ENCODE peak calls at places on chromosomes 16 and 17, in nine cellular contexts. G is Panc1; J is GM23338; W is Karpas-422; H is CD8-positive, alpha-beta T cell; U is thoracic aorta; F is HCT116; C is A549; V is AG04449. L is an unnamed sample.

GRCh38 chr17:64061157-64061898 is 40.9 kb upstream of the ICAM2 start:
- DNase-seq in C (no peak), G (no peak), W (no peak), U (no peak), J (no peak), V (no peak), H (no peak), F (no peak), L (peak)

GRCh38 chr16:79186196-79186595 is 414.3 kb downstream of the MAF start:
- DNase-seq in H (no peak), F (no peak), U (no peak), J (no peak), W (no peak), G (no peak), V (no peak), C (no peak), L (no peak)

GRCh38 chr16:80511824-80512223 is 29.0 kb upstream of the DYNLRB2 start:
- DNase-seq in J (no peak), G (no peak), F (no peak), V (no peak), H (no peak), U (no peak), C (no peak), W (no peak), L (no peak)

GRCh38 chr17:71899317-71899716 is 221.5 kb upstream of the SOX9 start:
- DNase-seq in W (no peak), U (no peak), G (no peak), V (no peak), C (no peak), H (no peak), J (no peak), F (no peak), L (no peak)

GRCh38 chr17:78428025-78428575 is 49.7 kb downstream of the PGS1 start:
- DNase-seq in J (no peak), H (no peak), F (no peak), V (no peak), C (no peak), W (no peak), G (no peak), U (no peak), L (no peak)

GRCh38 chr16:51641191-51641765 is 490.2 kb upstream of the SALL1 start:
- DNase-seq in W (no peak), C (no peak), G (no peak), F (no peak), J (no peak), H (no peak), U (no peak), V (no peak), L (no peak)

GRCh38 chr16:85940214-85940613 is 41.3 kb downstream of the IRF8 start:
- DNase-seq in H (no peak), U (no peak), G (no peak), V (no peak), F (no peak), C (peak), J (no peak), W (no peak), L (no peak)

GRCh38 chr16:11501583-11502138 is 85.1 kb downstream of the LITAF start:
- DNase-seq in U (no peak), F (no peak), C (peak), G (no peak), J (peak), H (no peak), V (no peak), W (no peak), L (no peak)

GRCh38 chr17:80630721-80631120 is 86.1 kb downstream of the RPTOR start:
- DNase-seq in H (no peak), C (no peak), V (no peak), W (no peak), J (no peak), G (no peak), F (no peak), U (no peak), L (no peak)

GRCh38 chr16:67260426-67261063 is 11.8 kb downstream of the SLC9A5 start:
- DNase-seq in G (no peak), U (no peak), H (no peak), W (peak), F (no peak), V (peak), C (peak), J (peak), L (no peak)

GRCh38 chr16:80674884-80675283 is 129.5 kb downstream of the CDYL2 start:
- DNase-seq in U (no peak), F (no peak), H (no peak), J (no peak), V (no peak), C (no peak), W (no peak), G (no peak), L (no peak)

GRCh38 chr16:67666032-67666537 is 465 bp downstream of the ENKD1 start:
- DNase-seq in U (no peak), W (no peak), G (no peak), C (no peak), V (no peak), F (no peak), J (peak), H (no peak), L (no peak)

GRCh38 chr16:188674-189073 is 8.4 kb downstream of the HBQ1 start:
- DNase-seq in C (no peak), V (no peak), J (peak), U (no peak), G (no peak), F (no peak), H (peak), W (peak), L (no peak)

GRCh38 chr17:47686661-47687327 is 7.2 kb upstream of the TBKBP1 start:
- DNase-seq in G (no peak), W (no peak), F (no peak), J (no peak), U (no peak), V (no peak), H (no peak), C (no peak), L (no peak)

GRCh38 chr17:29615048-29615385 is 7.7 kb downstream of the CORO6 start:
- DNase-seq in C (no peak), F (no peak), W (peak), G (no peak), H (peak), U (no peak), J (peak), V (no peak), L (no peak)

GRCh38 chr17:81249233-81250040 is 10.3 kb downstream of the NDUFAF8 start:
- DNase-seq in G (no peak), C (peak), J (no peak), U (no peak), W (peak), V (no peak), H (no peak), F (no peak), L (no peak)

GRCh38 chr17:81184596-81184995 is 18.6 kb upstream of the AATK start:
- DNase-seq in W (no peak), J (peak), G (no peak), H (no peak), F (no peak), V (no peak), U (no peak), C (no peak), L (no peak)

GRCh38 chr16:47848481-47849109 is 307.2 kb downstream of the ABCC12 start:
- DNase-seq in F (no peak), G (no peak), V (no peak), U (no peak), W (no peak), H (no peak), J (peak), C (no peak), L (no peak)

GRCh38 chr17:44533533-44534246 is 23.6 kb upstream of the FZD2 start:
- DNase-seq in G (no peak), J (peak), C (peak), U (peak), F (peak), V (no peak), H (peak), W (peak), L (peak)

GRCh38 chr17:42485680-42486079 is 27.0 kb downstream of the ATP6V0A1 start:
- DNase-seq in F (no peak), H (no peak), J (no peak), C (no peak), U (no peak), G (no peak), W (no peak), V (no peak), L (no peak)

GRCh38 chr17:44137891-44138709 is 3.6 kb upstream of the HROB start:
- DNase-seq in C (peak), H (peak), W (no peak), G (peak), U (peak), J (peak), F (peak), V (peak), L (peak)

GRCh38 chr16:88072571-88073001 is 121.4 kb downstream of the BANP start:
- DNase-seq in C (no peak), U (no peak), V (no peak), H (no peak), F (no peak), G (no peak), J (no peak), W (no peak), L (no peak)

GRCh38 chr16:24748242-24748641 is 18.8 kb downstream of the TNRC6A start:
- DNase-seq in C (peak), G (peak), U (peak), J (no peak), F (no peak), W (no peak), V (peak), H (no peak), L (no peak)

GRCh38 chr17:80830020-80830780 is 161.4 kb upstream of the CHMP6 start:
- DNase-seq in V (no peak), W (no peak), J (no peak), U (no peak), G (no peak), F (no peak), H (no peak), C (no peak), L (no peak)

GRCh38 chr17:41678907-41679739 is 9.6 kb upstream of the EIF1 start:
- DNase-seq in H (peak), C (peak), J (no peak), U (no peak), F (no peak), V (no peak), W (peak), G (no peak), L (peak)

GRCh38 chr17:1929896-1930750 is 95.0 kb downstream of the RTN4RL1 start:
- DNase-seq in J (no peak), H (no peak), W (no peak), U (no peak), F (no peak), V (no peak), C (no peak), G (no peak), L (no peak)

GRCh38 chr17:60720763-60721531 is 43.3 kb downstream of the BCAS3 start:
- DNase-seq in V (peak), C (peak), G (peak), U (no peak), H (peak), J (peak), W (peak), F (peak), L (peak)

GRCh38 chr17:43401293-43401692 is 2.5 kb downstream of the ARL4D start:
- DNase-seq in H (no peak), G (peak), J (no peak), C (peak), V (no peak), W (no peak), F (no peak), U (peak), L (no peak)

GRCh38 chr17:60661489-60661888 is 16.2 kb upstream of the BCAS3 start:
- DNase-seq in V (no peak), J (no peak), F (no peak), H (no peak), W (no peak), G (no peak), C (no peak), U (no peak), L (no peak)

GRCh38 chr16:74521691-74522090 is 85.2 kb downstream of the GLG1 start:
- DNase-seq in J (peak), C (no peak), G (no peak), W (no peak), F (no peak), U (no peak), V (no peak), H (no peak), L (no peak)

GRCh38 chr16:27313422-27314160 is at the start of gene IL4R:
- DNase-seq in J (peak), F (peak), U (peak), V (no peak), H (peak), C (peak), W (peak), G (no peak), L (peak)

GRCh38 chr17:1714980-1715802 is 5.0 kb upstream of the TLCD2 start:
- DNase-seq in G (no peak), V (peak), J (peak), F (peak), U (peak), C (peak), H (peak), W (no peak), L (no peak)

GRCh38 chr16:70789231-70789926 is 11.6 kb downstream of the VAC14 start:
- DNase-seq in W (no peak), H (no peak), V (no peak), C (peak), G (no peak), F (no peak), U (no peak), J (no peak), L (no peak)

GRCh38 chr16:1548727-1549126 is 15.3 kb downstream of the TMEM204 start:
- DNase-seq in J (no peak), F (no peak), G (no peak), H (no peak), W (no peak), V (no peak), U (no peak), C (no peak), L (no peak)

GRCh38 chr17:10758062-10758461 is 28.2 kb upstream of the TMEM220 start:
- DNase-seq in G (no peak), U (no peak), F (no peak), C (no peak), V (no peak), J (no peak), H (no peak), W (peak), L (no peak)

GRCh38 chr16:75733305-75734141 is 7.2 kb upstream of the CPHXL start:
- DNase-seq in U (no peak), H (no peak), J (no peak), V (peak), F (no peak), G (no peak), C (no peak), W (peak), L (no peak)

GRCh38 chr17:77207689-77208216 is 67.0 kb downstream of the SEC14L1 start:
- DNase-seq in G (no peak), W (no peak), V (no peak), H (no peak), C (no peak), F (no peak), U (no peak), J (no peak), L (no peak)

GRCh38 chr17:75181608-75182318 is 996 bp downstream of the SUMO2 start:
- DNase-seq in G (no peak), V (no peak), F (no peak), W (peak), H (peak), C (no peak), U (no peak), J (peak), L (peak)

GRCh38 chr16:63714876-63715275 is 1407.0 kb downstream of the CDH11 start:
- DNase-seq in V (no peak), F (no peak), J (peak), G (no peak), W (no peak), U (no peak), H (no peak), C (no peak), L (no peak)

GRCh38 chr16:58027341-58028167 is 2.0 kb downstream of the MMP15 start:
- DNase-seq in V (no peak), H (no peak), W (no peak), C (peak), J (peak), G (no peak), U (no peak), F (peak), L (no peak)
- H3K4me3 ChIP-seq in V (no peak), H (no peak), W (peak), C (peak), J (peak), G (peak), U (peak), F (peak), L (no peak)

GRCh38 chr17:82369211-82369610 is 2.4 kb upstream of the UTS2R start:
- DNase-seq in C (no peak), V (no peak), H (no peak), J (no peak), W (no peak), U (no peak), F (no peak), G (no peak), L (no peak)

GRCh38 chr17:82370471-82371332 is 863 bp upstream of the UTS2R start:
- DNase-seq in F (no peak), H (no peak), V (no peak), W (no peak), G (no peak), C (no peak), U (no peak), J (no peak), L (peak)

GRCh38 chr17:82365586-82366295 is 5.8 kb upstream of the UTS2R start:
- DNase-seq in F (no peak), V (no peak), U (no peak), G (no peak), H (no peak), W (no peak), J (no peak), C (no peak), L (no peak)

GRCh38 chr17:82367724-82368524 is 3.6 kb upstream of the UTS2R start:
- DNase-seq in W (peak), H (no peak), J (peak), F (peak), C (peak), U (no peak), G (no peak), V (no peak), L (no peak)

DNA sequence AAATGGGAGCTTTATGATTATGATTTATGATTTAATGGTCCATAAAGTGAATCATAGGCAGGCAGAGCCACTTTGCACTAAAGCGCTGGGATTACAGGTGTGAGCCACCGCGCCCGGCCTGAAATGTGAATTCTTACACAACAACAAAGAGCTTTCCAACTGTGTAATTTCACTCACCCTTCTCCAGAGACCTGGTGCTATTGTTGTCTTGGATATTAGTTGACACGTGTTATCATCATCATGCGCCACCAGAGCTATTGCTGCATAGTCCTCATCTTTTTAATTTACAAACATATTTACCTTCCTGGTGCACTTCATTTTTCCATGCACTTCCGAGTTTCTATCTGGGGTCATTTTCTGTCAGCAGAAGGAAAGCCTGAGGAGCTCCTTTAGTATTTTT is 4.8 kb upstream of the UTS2R start:
- DNase-seq in H (no peak), U (no peak), G (no peak), W (no peak), V (no peak), C (no peak), J (no peak), F (no peak), L (no peak)
- H3K4me3 ChIP-seq in H (no peak), U (no peak), G (no peak), W (no peak), V (no peak), C (no peak), J (no peak), F (no peak), L (no peak)

DNA sequence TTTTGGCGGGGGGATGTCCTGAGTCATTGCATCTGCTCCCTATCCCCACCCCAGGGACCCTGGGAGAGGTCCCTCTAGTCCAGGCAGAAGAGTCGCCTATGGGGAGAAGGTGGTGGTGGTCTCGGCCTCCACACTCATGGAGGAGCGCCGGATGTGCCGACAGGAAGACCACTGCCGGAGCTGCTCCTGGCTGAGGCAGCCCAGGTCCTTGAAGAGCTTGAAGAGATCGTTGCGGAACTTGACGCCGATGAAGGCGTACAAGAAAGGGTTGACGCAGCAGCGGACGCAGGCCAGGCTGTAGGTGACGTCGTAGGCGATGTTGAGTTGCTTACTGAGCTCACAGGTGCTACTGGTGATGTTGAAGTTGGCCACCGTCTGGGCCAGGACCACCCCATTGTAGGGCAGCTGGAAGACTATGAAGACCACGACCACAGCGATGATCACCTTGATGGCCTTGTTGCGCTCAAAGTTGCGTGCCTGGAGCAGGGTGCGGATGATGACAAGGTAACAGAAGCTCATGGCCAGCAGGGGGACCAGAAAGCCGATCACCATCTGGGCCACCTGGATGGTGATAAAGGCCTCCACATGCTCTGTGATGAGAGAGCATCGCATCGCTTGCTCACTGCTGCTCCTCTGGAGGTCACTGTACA is 10.5 kb downstream of the CCR7 start:
- DNase-seq in F (no peak), G (no peak), U (no peak), W (no peak), V (no peak), C (no peak), H (no peak), J (no peak), L (peak)
- H3K4me3 ChIP-seq in F (no peak), G (no peak), U (no peak), W (no peak), V (no peak), C (no peak), H (peak), J (no peak), L (no peak)

DNA sequence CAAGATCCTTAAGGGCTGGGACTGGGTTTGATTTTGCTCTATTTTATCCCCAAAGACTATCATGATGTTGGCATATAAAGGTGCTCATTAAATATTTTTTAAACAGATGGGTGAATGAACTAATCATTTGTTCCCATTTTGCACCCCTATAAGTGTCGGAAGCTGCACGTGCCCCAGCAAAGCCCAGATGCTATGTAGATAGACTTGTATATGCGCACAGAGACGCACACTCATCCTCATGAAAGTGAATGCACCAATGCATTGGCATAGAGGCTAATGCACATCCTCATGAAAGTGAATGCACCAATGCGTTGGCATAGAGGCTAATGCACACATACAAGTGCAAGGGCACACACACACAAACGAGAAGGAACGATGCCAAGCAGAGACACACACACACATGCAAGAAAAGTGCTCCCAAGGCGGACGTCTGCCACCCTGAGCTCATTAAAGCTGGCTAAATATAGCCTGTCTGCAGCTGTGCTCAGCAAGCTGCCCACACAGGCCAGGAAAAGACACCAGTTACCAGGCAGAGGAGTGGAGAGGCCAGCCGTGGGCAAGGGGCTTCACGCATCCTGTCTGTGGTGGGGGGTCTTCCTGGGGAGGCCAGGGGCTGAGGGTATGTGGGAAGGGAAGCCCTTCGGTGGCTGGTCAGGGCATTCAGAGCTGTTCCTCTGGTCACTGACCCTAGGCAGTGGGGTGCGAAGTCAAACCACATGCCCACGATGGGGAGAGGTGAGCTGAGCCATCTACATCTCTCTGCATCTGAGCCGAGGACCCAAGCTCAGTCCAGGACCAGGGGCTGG is 52.6 kb downstream of the PIMREG start:
- DNase-seq in H (no peak), C (no peak), U (no peak), F (no peak), V (no peak), G (no peak), J (no peak), W (peak), L (no peak)
- H3K4me3 ChIP-seq in H (no peak), C (no peak), U (no peak), F (no peak), V (no peak), G (no peak), J (peak), W (peak), L (no peak)

DNA sequence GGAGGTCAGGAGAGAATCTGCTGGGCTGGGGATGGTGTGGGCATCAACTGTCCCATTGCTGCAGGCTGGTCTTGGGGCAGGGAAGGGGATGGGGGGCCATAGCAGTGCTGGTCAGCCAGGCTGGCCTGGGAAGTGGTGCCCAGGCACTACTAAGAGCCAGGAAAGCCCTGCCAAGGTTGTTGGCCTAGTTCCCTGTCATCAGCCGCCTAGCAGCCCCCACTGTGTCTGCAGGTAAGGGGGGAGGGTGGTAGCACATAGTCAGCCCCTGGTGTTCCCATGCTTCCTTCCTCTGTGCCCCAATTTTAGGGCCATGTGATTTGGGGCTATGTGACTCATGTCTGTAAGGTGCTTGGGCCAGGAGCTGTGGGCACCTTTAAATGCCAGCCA is 17.8 kb downstream of the GJD3 start:
- DNase-seq in C (no peak), G (no peak), V (no peak), W (no peak), F (no peak), H (no peak), U (no peak), J (no peak), L (no peak)
- H3K4me3 ChIP-seq in C (no peak), G (no peak), V (no peak), W (no peak), F (no peak), H (no peak), U (peak), J (peak), L (no peak)